ENCODE peak calls at places on chromosomes 13 and 19, in nine cellular contexts. F is neural crest cell; B is activated CD8-positive, alpha-beta T cell treated with anti-CD3 and anti-CD28 coated beads for 36 hours; V is islet precursor cell; U is GM06990; G is endothelial cell of umbilical vein; Z is tibial nerve; P is hepatic stellate cell; I is activated CD4-positive, alpha-beta T cell treated with anti-CD3 and anti-CD28 coated beads for 48 hours. H is an unnamed sample.

GRCh38 chr13:106997696-106998095 is 429.8 kb upstream of the ARGLU1 start:
- DNase-seq in P (no peak), I (no peak), U (no peak), B (no peak), V (no peak), F (no peak), G (no peak), Z (no peak), H (no peak)

GRCh38 chr19:55703790-55704215 is 28.8 kb downstream of the EPN1 start:
- DNase-seq in I (peak), B (peak), P (peak), U (no peak), F (peak), V (no peak), Z (no peak), G (peak), H (no peak)

GRCh38 chr19:38482496-38482895 is 49.0 kb downstream of the RYR1 start:
- DNase-seq in I (no peak), Z (no peak), G (no peak), P (no peak), F (no peak), V (no peak), B (no peak), U (no peak), H (no peak)

GRCh38 chr13:99590519-99591011 is 89.3 kb downstream of the TM9SF2 start:
- DNase-seq in U (no peak), F (no peak), B (no peak), Z (no peak), G (peak), V (no peak), I (no peak), P (peak), H (peak)

GRCh38 chr19:54724644-54725043 is 402 bp downstream of the KIR3DL3 start:
- DNase-seq in P (no peak), I (no peak), U (no peak), F (no peak), G (no peak), B (no peak), Z (no peak), V (no peak), H (no peak)

GRCh38 chr19:49256691-49257090 is 68.3 kb downstream of the SLC6A16 start:
- DNase-seq in G (peak), U (no peak), V (no peak), Z (no peak), P (no peak), B (no peak), F (no peak), I (no peak), H (no peak)

GRCh38 chr19:47094557-47095517 is 18.7 kb downstream of the ZC3H4 start:
- DNase-seq in F (no peak), V (no peak), P (no peak), Z (no peak), B (peak), U (peak), G (no peak), I (peak), H (no peak)

GRCh38 chr13:50309200-50309848 is 294.1 kb downstream of the KCNRG start:
- DNase-seq in F (no peak), G (no peak), B (no peak), P (no peak), Z (no peak), V (no peak), U (no peak), I (no peak), H (no peak)

GRCh38 chr19:1261863-1262686 is 7.1 kb upstream of the CIRBP start:
- DNase-seq in Z (peak), F (no peak), U (no peak), P (no peak), I (peak), B (peak), V (no peak), G (no peak), H (peak)

H was measured in MG63.